ENCODE peak calls at places on chromosomes 3 and 15, in five cellular contexts. S is activated T-cell treated with anti-CD3 and anti-CD28 coated beads for 1 hour, J is body of pancreas, H is T-helper 17 cell, B is cardiac muscle cell. Q is an unnamed sample.

GRCh38 chr3:51559961-51560360 is 21.4 kb downstream of the RAD54L2 start:
- DNase-seq in H (no peak), B (no peak), S (no peak), J (no peak), Q (no peak)

GRCh38 chr15:69609776-69610175 is 157.2 kb downstream of the RPLP1 start:
- DNase-seq in S (no peak), H (no peak), J (no peak), B (no peak), Q (no peak)

GRCh38 chr15:80904941-80905532 is 84.6 kb downstream of the MESD start:
- DNase-seq in J (no peak), S (no peak), B (no peak), H (no peak), Q (no peak)

GRCh38 chr3:111237906-111238305 is 166.3 kb downstream of the NECTIN3 start:
- DNase-seq in B (no peak), H (no peak), J (no peak), S (no peak), Q (no peak)

GRCh38 chr3:160574636-160575035 is 9.3 kb upstream of the KPNA4 start:
- DNase-seq in S (no peak), J (no peak), H (no peak), B (no peak), Q (no peak)

GRCh38 chr15:59014068-59014467 is 26.6 kb downstream of the RNF111 start:
- DNase-seq in B (no peak), J (no peak), H (no peak), S (no peak), Q (no peak)

GRCh38 chr15:31299588-31300207 is 26.9 kb upstream of the KLF13 start:
- DNase-seq in S (no peak), J (no peak), B (no peak), H (no peak), Q (peak)

GRCh38 chr3:9175421-9175820 is 74.0 kb downstream of the SRGAP3 start:
- DNase-seq in J (peak), B (no peak), S (no peak), H (no peak), Q (no peak)

GRCh38 chr15:78734441-78735064 is 76.7 kb downstream of the ADAMTS7 start:
- DNase-seq in B (no peak), S (no peak), H (no peak), J (no peak), Q (no peak)

Q was measured in activated T-helper 2 cell treated with anti-CD3 and anti-CD28 coated beads, Interferon-gamma antibody, Interleukin-2, Interleukin-4, amounts not matched to agents 10 μg/mL and 5 μg/mL and 100 μg/mL, durations not matched to agents 14 hours and 24 hours and 36 hours.